ENCODE peak calls at places on chromosome 11, in five cellular contexts. I is HCT116, B is K562, Y is HepG2, D is H1. A is an unnamed sample.

GRCh38 chr11:76773921-76774361 is 9.2 kb upstream of the TSKU start:
- DNase-seq in I (no peak), B (no peak), Y (no peak), D (no peak), A (no peak)

GRCh38 chr11:66368484-66368883 is 3.1 kb downstream of the SLC29A2 start:
- DNase-seq in I (no peak), B (no peak), Y (no peak), D (no peak), A (no peak)

GRCh38 chr11:90542092-90542491 is 319.2 kb upstream of the CHORDC1 start:
- DNase-seq in I (no peak), B (no peak), Y (no peak), D (no peak), A (no peak)

GRCh38 chr11:120134931-120135228 is 3.0 kb downstream of the TRIM29 start:
- DNase-seq in I (no peak), B (no peak), Y (no peak), D (no peak), A (no peak)

GRCh38 chr11:60855726-60856633 is at the start of gene PTGDR2:
- DNase-seq in I (no peak), B (peak), Y (peak), D (no peak), A (no peak)

GRCh38 chr11:7936615-7937014 is 4.9 kb downstream of the OR10A3 start:
- DNase-seq in I (no peak), B (no peak), Y (no peak), D (no peak), A (no peak)

GRCh38 chr11:132337819-132338416 is 967.5 kb downstream of the NTM start:
- DNase-seq in I (no peak), B (no peak), Y (no peak), D (no peak), A (no peak)

GRCh38 chr11:109708184-109708583 is 286.2 kb downstream of the C11orf87 start:
- DNase-seq in I (no peak), B (no peak), Y (no peak), D (no peak), A (no peak)

GRCh38 chr11:119323532-119324033 is 6.7 kb upstream of the MCAM start:
- DNase-seq in I (peak), B (peak), Y (peak), D (no peak), A (peak)

GRCh38 chr11:126627376-126627775 is 271.9 kb downstream of the ST3GAL4 start:
- DNase-seq in I (no peak), B (no peak), Y (no peak), D (no peak), A (no peak)

GRCh38 chr11:12319734-12320387 is 57.5 kb upstream of the PARVA start:
- DNase-seq in I (no peak), B (no peak), Y (no peak), D (no peak), A (no peak)

GRCh38 chr11:67303989-67304411 is 670 bp downstream of the SSH3 start:
- DNase-seq in I (no peak), B (no peak), Y (no peak), D (no peak), A (no peak)

GRCh38 chr11:113675003-113675471 is 31.1 kb downstream of the TMPRSS5 start:
- DNase-seq in I (no peak), B (peak), Y (no peak), D (no peak), A (peak)

GRCh38 chr11:130947481-130947880 is 31.2 kb upstream of the SNX19 start:
- DNase-seq in I (no peak), B (no peak), Y (no peak), D (no peak), A (no peak)

GRCh38 chr11:68312117-68312779 is at the start of gene LRP5:
- DNase-seq in I (no peak), B (peak), Y (no peak), D (no peak), A (no peak)

GRCh38 chr11:65391007-65391406 is 4.6 kb downstream of the FRMD8 start:
- DNase-seq in I (no peak), B (no peak), Y (no peak), D (no peak), A (no peak)

GRCh38 chr11:57097149-57097548 is 84.6 kb upstream of the LRRC55 start:
- DNase-seq in I (no peak), B (no peak), Y (no peak), D (no peak), A (no peak)

GRCh38 chr11:130671801-130672700 is 223.6 kb downstream of the ADAMTS15 start:
- DNase-seq in I (no peak), B (no peak), Y (no peak), D (no peak), A (no peak)

GRCh38 chr11:120211522-120212258 is 858 bp downstream of the OAF start:
- DNase-seq in I (no peak), B (peak), Y (no peak), D (no peak), A (no peak)

GRCh38 chr11:66593303-66593635 is 284 bp downstream of the CCS start:
- DNase-seq in I (no peak), B (no peak), Y (no peak), D (no peak), A (no peak)

GRCh38 chr11:126575849-126576248 is 220.4 kb downstream of the ST3GAL4 start:
- DNase-seq in I (no peak), B (no peak), Y (no peak), D (no peak), A (no peak)

GRCh38 chr11:83819936-83820549 is 533.9 kb upstream of the CCDC90B start:
- DNase-seq in I (peak), B (peak), Y (peak), D (no peak), A (no peak)

GRCh38 chr11:43327987-43328386 is 16.2 kb downstream of the API5 start:
- DNase-seq in I (no peak), B (peak), Y (peak), D (no peak), A (no peak)

GRCh38 chr11:534592-535518 is 521 bp downstream of the HRAS start:
- DNase-seq in I (no peak), B (no peak), Y (no peak), D (no peak), A (no peak)

GRCh38 chr11:64247729-64248531 is 1.2 kb upstream of the PPP1R14B start:
- DNase-seq in I (no peak), B (no peak), Y (no peak), D (no peak), A (no peak)

GRCh38 chr11:11290354-11290753 is 62.7 kb downstream of the CSNK2A3 start:
- DNase-seq in I (no peak), B (no peak), Y (no peak), D (no peak), A (no peak)

GRCh38 chr11:12540075-12540685 is 134.0 kb upstream of the TEAD1 start:
- DNase-seq in I (peak), B (no peak), Y (no peak), D (no peak), A (no peak)

GRCh38 chr11:106304274-106304673 is 226.8 kb downstream of the AASDHPPT start:
- DNase-seq in I (no peak), B (no peak), Y (no peak), D (no peak), A (no peak)

GRCh38 chr11:64877390-64878222 is 815 bp downstream of the EHD1 start:
- DNase-seq in I (no peak), B (no peak), Y (no peak), D (no peak), A (no peak)

GRCh38 chr11:83118814-83119213 is 38.1 kb upstream of the PCF11 start:
- DNase-seq in I (no peak), B (no peak), Y (no peak), D (no peak), A (no peak)

GRCh38 chr11:61699737-61700160 is 19.6 kb downstream of the DAGLA start:
- DNase-seq in I (no peak), B (no peak), Y (no peak), D (no peak), A (no peak)

GRCh38 chr11:16336721-16337120 is 19.6 kb downstream of the SOX6 start:
- DNase-seq in I (no peak), B (no peak), Y (no peak), D (no peak), A (no peak)

GRCh38 chr11:81886406-81887075 is 847.1 kb downstream of the FAM181B start:
- DNase-seq in I (no peak), B (no peak), Y (no peak), D (no peak), A (no peak)

GRCh38 chr11:100719362-100719761 is 32.3 kb downstream of the ARHGAP42 start:
- DNase-seq in I (no peak), B (no peak), Y (no peak), D (peak), A (no peak)

GRCh38 chr11:43923327-43924111 is 18.9 kb upstream of the C11orf96 start:
- DNase-seq in I (no peak), B (no peak), Y (no peak), D (no peak), A (no peak)

GRCh38 chr11:111748035-111748804 is 18.0 kb downstream of the PPP2R1B start:
- DNase-seq in I (no peak), B (no peak), Y (no peak), D (no peak), A (no peak)

GRCh38 chr11:44031549-44031948 is 16.2 kb upstream of the ACCSL start:
- DNase-seq in I (no peak), B (no peak), Y (no peak), D (no peak), A (no peak)

GRCh38 chr11:27218498-27219038 is 144.4 kb downstream of the CCDC34 start:
- DNase-seq in I (no peak), B (no peak), Y (no peak), D (no peak), A (no peak)
- TF ChIP-seq EZH2 in I (no peak), B (no peak), Y (no peak), D (no peak), A (no peak)

GRCh38 chr11:72307439-72307838 is 63.5 kb upstream of the PHOX2A start:
- DNase-seq in I (no peak), B (no peak), Y (no peak), D (no peak), A (no peak)

GRCh38 chr11:72306186-72306585 is 62.2 kb upstream of the PHOX2A start:
- DNase-seq in I (no peak), B (no peak), Y (no peak), D (no peak), A (no peak)

GRCh38 chr11:72305077-72305476 is 61.1 kb upstream of the PHOX2A start:
- DNase-seq in I (no peak), B (no peak), Y (no peak), D (no peak), A (no peak)

GRCh38 chr11:72308226-72309073 is 64.5 kb upstream of the PHOX2A start:
- DNase-seq in I (no peak), B (peak), Y (no peak), D (no peak), A (no peak)

DNA sequence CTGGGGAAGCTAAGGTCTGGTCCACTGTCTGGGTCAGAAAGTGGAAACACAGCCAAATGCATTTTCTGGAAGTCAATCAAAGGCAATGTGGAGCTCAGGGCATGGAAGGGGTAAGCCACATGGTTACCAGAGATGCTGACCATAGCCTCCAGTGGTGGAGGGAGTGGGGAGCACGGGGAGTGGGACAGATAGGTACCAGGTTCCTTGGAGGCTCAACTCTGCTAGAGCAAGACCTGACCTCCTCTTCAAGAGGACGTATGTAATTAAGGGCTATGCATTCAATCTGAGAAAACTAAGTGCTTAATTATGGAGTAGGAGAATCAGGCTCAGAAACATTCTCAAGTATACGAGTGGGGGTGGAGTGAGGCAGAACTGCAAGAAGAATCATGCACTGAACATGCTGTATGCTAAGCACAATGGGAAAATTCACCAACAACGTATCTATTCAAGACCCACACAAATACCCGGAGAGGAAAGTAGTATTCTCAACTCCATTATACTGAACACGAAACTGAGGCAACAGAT is 65.2 kb upstream of the PHOX2A start:
- DNase-seq in I (no peak), B (no peak), Y (no peak), D (no peak), A (no peak)
- TF ChIP-seq CEBPB in I (no peak), B (no peak), Y (no peak), D (no peak), A (no peak)

GRCh38 chr11:31797227-31798056 is 13.7 kb downstream of the PAX6 start:
- DNase-seq in I (no peak), B (no peak), Y (no peak), D (no peak), A (no peak)

GRCh38 chr11:31798057-31799035 is 12.8 kb downstream of the PAX6 start:
- DNase-seq in I (no peak), B (no peak), Y (no peak), D (no peak), A (no peak)

GRCh38 chr11:31794546-31794945 is 16.6 kb downstream of the PAX6 start:
- DNase-seq in I (no peak), B (no peak), Y (no peak), D (no peak), A (no peak)

GRCh38 chr11:31795706-31796522 is 15.2 kb downstream of the PAX6 start:
- DNase-seq in I (no peak), B (no peak), Y (no peak), D (no peak), A (no peak)

GRCh38 chr11:31796523-31797226 is 14.4 kb downstream of the PAX6 start:
- DNase-seq in I (no peak), B (no peak), Y (no peak), D (no peak), A (no peak)
- TF ChIP-seq EZH2 in I (no peak), B (no peak), Y (no peak), D (peak), A (no peak)

DNA sequence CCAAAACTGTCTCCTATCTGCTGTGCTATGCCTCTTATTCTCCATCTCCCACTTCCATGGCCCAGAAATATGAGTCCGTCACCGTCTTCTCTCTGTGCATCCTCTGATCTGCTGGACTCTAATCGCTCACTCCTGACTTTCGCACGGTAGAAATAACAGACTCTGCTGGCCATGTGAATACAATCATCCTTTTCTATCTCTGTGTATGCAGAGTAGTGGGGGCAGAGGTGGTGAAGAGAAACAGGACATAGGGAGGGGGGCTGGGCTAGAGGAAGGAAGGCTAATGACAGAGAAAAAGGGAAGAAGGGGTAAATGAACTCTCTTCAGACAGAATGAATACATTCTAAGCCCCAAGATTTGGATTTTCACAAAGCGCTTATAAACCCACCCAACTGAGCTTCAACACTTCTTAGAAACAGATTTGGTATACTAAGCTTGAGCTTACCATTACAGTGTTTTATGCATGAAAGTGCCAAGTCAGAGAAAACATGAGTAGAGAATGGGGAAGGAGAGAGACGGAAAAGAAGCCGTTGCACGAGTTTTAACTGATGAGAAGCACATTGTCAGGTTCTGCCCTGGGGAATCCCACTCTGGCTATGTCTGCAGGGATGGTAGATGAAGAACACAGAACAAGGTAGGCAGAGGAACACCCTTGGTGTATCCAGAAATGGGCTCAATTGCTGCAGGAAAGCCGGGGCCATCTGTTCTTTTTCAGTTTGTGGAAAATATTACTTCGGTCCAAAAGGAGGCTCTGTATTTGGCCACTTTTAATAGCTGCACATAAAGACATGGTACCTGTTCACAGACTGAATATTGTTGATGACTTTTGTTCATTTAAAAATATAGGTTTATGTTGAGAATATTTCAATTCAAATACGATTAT is 324.7 kb downstream of the ETS1 start:
- DNase-seq in I (no peak), B (no peak), Y (no peak), D (no peak), A (no peak)
- TF ChIP-seq CEBPB in I (no peak), B (no peak), Y (no peak), D (no peak), A (no peak)

DNA sequence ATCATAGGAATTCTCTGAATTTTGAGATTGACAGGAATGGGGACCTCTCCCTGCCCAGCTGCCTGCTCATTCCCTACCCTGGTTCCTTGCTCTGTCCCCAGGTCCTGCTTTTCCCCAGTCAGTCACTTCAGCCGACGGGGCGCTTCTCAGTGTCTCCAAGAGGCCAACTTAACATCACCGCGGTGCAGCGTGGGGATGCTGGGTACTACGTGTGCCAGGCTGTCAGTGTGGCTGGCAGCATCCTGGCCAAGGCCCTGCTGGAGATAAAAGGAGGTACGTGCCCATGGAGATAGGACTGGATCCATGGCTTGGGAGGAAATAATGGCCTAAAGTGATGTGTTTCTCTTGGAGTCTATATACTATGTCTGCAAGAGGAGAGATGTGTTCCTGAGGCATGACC is 7.0 kb downstream of the ROBO3 start:
- DNase-seq in I (no peak), B (no peak), Y (no peak), D (no peak), A (no peak)
- TF ChIP-seq EZH2 in I (no peak), B (no peak), Y (no peak), D (no peak), A (no peak)

DNA sequence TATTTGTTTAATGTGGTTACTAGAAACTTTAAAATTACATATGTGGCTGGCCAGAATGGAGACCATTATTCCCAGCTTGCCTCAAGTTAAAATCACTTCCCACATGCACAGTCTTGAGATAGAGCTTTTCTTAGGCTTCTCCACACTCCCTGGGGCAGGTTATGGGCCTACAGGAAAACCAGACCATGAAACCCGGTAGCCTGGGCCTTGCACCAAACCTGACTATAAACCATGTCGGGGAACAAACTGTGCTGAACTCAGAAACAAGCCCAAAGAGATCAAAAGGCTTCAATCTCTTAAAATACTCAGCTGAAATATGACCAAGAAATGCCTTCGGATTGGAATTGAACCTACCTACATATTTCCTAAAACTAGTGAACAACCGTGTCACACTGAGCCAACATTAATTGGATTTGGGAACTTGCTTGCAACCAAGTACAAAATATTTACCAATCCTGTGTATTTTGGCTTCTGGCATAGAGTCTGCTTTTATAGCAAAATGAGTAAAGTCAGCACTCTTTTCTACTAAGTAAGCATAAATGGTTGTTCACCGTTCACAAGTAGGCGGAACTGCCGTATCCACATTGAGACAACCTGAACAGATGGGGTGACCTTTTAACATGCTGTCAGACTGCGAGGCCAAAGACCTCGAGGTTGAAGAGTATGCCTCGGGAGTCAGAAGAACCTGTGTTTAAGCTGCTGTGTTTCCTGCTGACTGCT is 199.5 kb downstream of the FAM76B start:
- DNase-seq in I (no peak), B (no peak), Y (no peak), D (no peak), A (no peak)
- TF ChIP-seq CEBPB in I (no peak), B (no peak), Y (no peak), D (no peak), A (no peak)

GRCh38 chr11:2417856-2418705 is 17.5 kb downstream of the TSSC4 start:
- DNase-seq in I (no peak), B (no peak), Y (no peak), D (no peak), A (no peak)
- TF ChIP-seq EZH2 in I (no peak), B (no peak), Y (no peak), D (no peak), A (no peak)